ENCODE peak calls at places on chromosomes 1 and 21, in six cellular contexts. I, B, F, T, C and U are unnamed samples.
A peak's percentile ranks its signal among the peaks of the same experiment; 100 is the strongest.

GRCh38 chr1:165633624-165634023 is 2.6 kb downstream of the MGST3 start:
- DNase-seq in I (peak; percentile 51), B (no peak), F (peak; percentile 17), T (no peak), C (no peak), U (no peak)

GRCh38 chr1:205273551-205273982 is 45.8 kb downstream of the TMCC2 start:
- DNase-seq in I (peak; percentile 55), B (peak; percentile 78), F (peak; percentile 89), T (peak; percentile 88), C (peak; percentile 48), U (peak; percentile 79)

GRCh38 chr1:172946814-172947507 is 103.8 kb downstream of the TNFSF18 start:
- DNase-seq in I (peak; percentile 46), B (no peak), F (no peak), T (no peak), C (no peak), U (no peak)

GRCh38 chr1:176208034-176208433 is 948 bp upstream of the COP1 start:
- DNase-seq in I (no peak), B (no peak), F (no peak), T (no peak), C (no peak), U (no peak)

GRCh38 chr1:242428403-242429190 is 95.9 kb downstream of the PLD5 start:
- DNase-seq in I (no peak), B (no peak), F (no peak), T (no peak), C (no peak), U (no peak)

GRCh38 chr1:26350701-26351590 is 3.0 kb downstream of the CRYBG2 start:
- DNase-seq in I (peak; percentile 27), B (no peak), F (no peak), T (no peak), C (peak; percentile 47), U (no peak)

GRCh38 chr1:235105051-235106043 is 23.3 kb downstream of the TOMM20 start:
- DNase-seq in I (no peak), B (no peak), F (peak; percentile 13), T (no peak), C (no peak), U (no peak)

GRCh38 chr1:19179597-19180271 is 30.3 kb downstream of the UBR4 start:
- DNase-seq in I (peak; percentile 16), B (no peak), F (peak; percentile 19), T (no peak), C (peak; percentile 3), U (no peak)

GRCh38 chr1:43554444-43554992 is 23.8 kb downstream of the PTPRF start:
- DNase-seq in I (peak; percentile 53), B (no peak), F (peak; percentile 50), T (no peak), C (peak; percentile 21), U (no peak)

GRCh38 chr21:34263629-34264028 is 100.2 kb upstream of the KCNE2 start:
- DNase-seq in I (no peak), B (no peak), F (no peak), T (no peak), C (no peak), U (no peak)

GRCh38 chr1:117321680-117322609 is 45.3 kb upstream of the MAN1A2 start:
- DNase-seq in I (no peak), B (no peak), F (no peak), T (no peak), C (no peak), U (no peak)

GRCh38 chr1:153845158-153845557 is 70.0 kb downstream of the SLC27A3 start:
- DNase-seq in I (no peak), B (no peak), F (no peak), T (no peak), C (no peak), U (no peak)

GRCh38 chr1:109918671-109919070 is 8.0 kb downstream of the CSF1 start:
- DNase-seq in I (no peak), B (no peak), F (no peak), T (no peak), C (no peak), U (no peak)

GRCh38 chr1:235920596-235921375 is 54.1 kb upstream of the LYST start:
- DNase-seq in I (peak; percentile 54), B (no peak), F (no peak), T (no peak), C (no peak), U (no peak)

GRCh38 chr21:21018841-21019240 is 20.6 kb downstream of the NCAM2 start:
- DNase-seq in I (peak; percentile 23), B (no peak), F (no peak), T (no peak), C (no peak), U (no peak)

GRCh38 chr1:63664742-63665141 is 71.5 kb downstream of the PGM1 start:
- DNase-seq in I (no peak), B (no peak), F (no peak), T (no peak), C (no peak), U (no peak)
- H3K4me1 ChIP-seq in I (peaks cover 10% of the 10 kb centered on the region), B (no peaks in the 10 kb centered on the region), F (no peaks in the 10 kb centered on the region), T (no peaks in the 10 kb centered on the region), C (peaks cover 34% of the 10 kb centered on the region), U (peaks cover 14% of the 10 kb centered on the region)

GRCh38 chr1:155284476-155284875 is 7.2 kb downstream of the HCN3 start:
- DNase-seq in I (no peak), B (no peak), F (no peak), T (no peak), C (no peak), U (no peak)
- H3K4me3 ChIP-seq in I (no peak overlapping the region), B (no peak overlapping the region), F (no peak overlapping the region), T (no peak overlapping the region), C (no peak overlapping the region), U (no peak overlapping the region)

GRCh38 chr1:45669379-45669778 is 17.0 kb downstream of the GPBP1L1 start:
- DNase-seq in I (no peak), B (no peak), F (no peak), T (no peak), C (no peak), U (no peak)
- H3K4me1 ChIP-seq in I (peaks cover 12% of the 10 kb centered on the region), B (peaks cover 17% of the 10 kb centered on the region), F (peaks cover 4% of the 10 kb centered on the region), T (peaks cover 11% of the 10 kb centered on the region), C (no peaks in the 10 kb centered on the region), U (peaks cover 71% of the 10 kb centered on the region)

GRCh38 chr1:77975907-77976306 is 3.0 kb downstream of the FUBP1 start:
- DNase-seq in I (no peak), B (no peak), F (no peak), T (no peak), C (no peak), U (no peak)
- H3K4me3 ChIP-seq in I (peak overlapping the region; percentile 98), B (peak overlapping the region; percentile 65), F (peak overlapping the region; percentile 87), T (peak overlapping the region; percentile 14), C (no peak overlapping the region), U (peak overlapping the region; percentile 83)

DNA sequence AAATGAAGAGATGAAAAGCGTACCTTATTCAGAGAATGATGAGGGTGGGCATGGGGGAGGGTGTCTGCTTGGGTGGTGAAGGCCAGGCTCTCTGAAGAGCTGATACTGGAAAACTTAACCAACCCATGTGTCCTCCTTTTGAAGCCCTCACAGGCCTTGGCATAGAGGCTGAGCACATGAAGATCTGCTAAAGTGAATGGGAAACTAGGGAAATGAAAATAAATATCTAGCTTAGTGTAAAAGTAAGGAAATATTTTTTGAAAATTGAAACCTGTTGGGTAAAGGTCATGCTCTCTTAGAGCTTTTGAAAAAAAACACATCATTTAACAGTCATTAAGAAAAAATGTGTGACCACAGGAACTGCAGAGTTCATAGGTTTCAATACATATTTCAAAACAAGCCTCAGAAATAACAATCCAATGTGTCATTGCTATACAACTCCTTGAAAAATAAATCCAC is 40.5 kb upstream of the RALGPS2 start:
- DNase-seq in I (peak; percentile 94), B (no peak), F (no peak), T (peak; percentile 22), C (peak; percentile 65), U (no peak)
- H3K4me1 ChIP-seq in I (peaks cover 11% of the 10 kb centered on the region), B (no peaks in the 10 kb centered on the region), F (peaks cover 12% of the 10 kb centered on the region), T (no peaks in the 10 kb centered on the region), C (peaks cover 32% of the 10 kb centered on the region), U (no peaks in the 10 kb centered on the region)

GRCh38 chr1:178489399-178489798 is 7.4 kb downstream of the CLEC20A start:
- DNase-seq in I (no peak), B (no peak), F (no peak), T (no peak), C (no peak), U (no peak)

GRCh38 chr1:178485467-178486098 is 11.2 kb downstream of the CLEC20A start:
- DNase-seq in I (peak; percentile 3), B (no peak), F (no peak), T (no peak), C (no peak), U (no peak)

GRCh38 chr1:178486100-178487069 is 10.4 kb downstream of the CLEC20A start:
- DNase-seq in I (peak; percentile 9), B (no peak), F (no peak), T (no peak), C (no peak), U (no peak)

GRCh38 chr1:178488393-178488792 is 8.4 kb downstream of the CLEC20A start:
- DNase-seq in I (no peak), B (no peak), F (no peak), T (no peak), C (no peak), U (no peak)

GRCh38 chr1:178487070-178487615 is 9.6 kb downstream of the CLEC20A start:
- DNase-seq in I (no peak), B (no peak), F (no peak), T (no peak), C (no peak), U (no peak)
- H3K4me3 ChIP-seq in I (no peak overlapping the region), B (peak overlapping the region; percentile 52), F (no peak overlapping the region), T (peak overlapping the region; percentile 46), C (no peak overlapping the region), U (peak overlapping the region; percentile 52)

GRCh38 chr1:11961230-11961629 is 19.0 kb upstream of the MFN2 start:
- DNase-seq in I (no peak), B (no peak), F (no peak), T (peak; percentile 28), C (no peak), U (no peak)

GRCh38 chr1:11955221-11955620 is 20.7 kb downstream of the PLOD1 start:
- DNase-seq in I (no peak), B (no peak), F (no peak), T (no peak), C (no peak), U (no peak)

GRCh38 chr1:11960710-11961109 is 19.5 kb upstream of the MFN2 start:
- DNase-seq in I (no peak), B (peak; percentile 42), F (no peak), T (no peak), C (no peak), U (no peak)

GRCh38 chr1:11960276-11960675 is 20.0 kb upstream of the MFN2 start:
- DNase-seq in I (no peak), B (no peak), F (no peak), T (no peak), C (no peak), U (no peak)

DNA sequence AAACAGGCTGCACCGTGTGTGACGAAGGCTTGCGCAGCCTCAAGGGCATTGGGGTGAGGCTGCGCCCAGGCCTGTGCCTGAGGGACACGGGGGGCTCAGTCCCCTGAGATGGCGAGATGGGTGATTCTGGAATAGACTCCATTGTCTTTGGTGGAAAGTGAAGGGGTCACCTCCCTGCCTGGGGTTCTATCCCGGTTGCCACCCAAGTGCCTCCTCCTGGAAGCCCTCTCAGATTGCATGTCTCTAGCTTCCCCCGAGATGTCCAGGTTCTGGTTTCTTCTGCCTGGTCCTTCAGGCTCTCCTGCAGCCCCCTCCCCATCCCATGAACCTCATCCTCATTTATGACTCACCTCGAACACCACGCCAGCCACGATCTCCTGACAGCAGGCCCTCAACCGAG is 22.4 kb upstream of the MFN2 start:
- DNase-seq in I (no peak), B (no peak), F (no peak), T (no peak), C (no peak), U (no peak)
- H3K4me1 ChIP-seq in I (no peaks in the 10 kb centered on the region), B (no peaks in the 10 kb centered on the region), F (no peaks in the 10 kb centered on the region), T (peaks cover 6% of the 10 kb centered on the region), C (no peaks in the 10 kb centered on the region), U (no peaks in the 10 kb centered on the region)

GRCh38 chr1:221878134-221878533 is 136.2 kb upstream of the DUSP10 start:
- DNase-seq in I (peak; percentile 29), B (no peak), F (no peak), T (no peak), C (no peak), U (no peak)
- H3K4me3 ChIP-seq in I (no peak overlapping the region), B (no peak overlapping the region), F (no peak overlapping the region), T (no peak overlapping the region), C (no peak overlapping the region), U (no peak overlapping the region)